ENCODE peak calls at places on chromosomes 5 and 9, in six cellular contexts. C, H, B, U, G and F are unnamed samples.

GRCh38 chr5:74042559-74043357 is 416.8 kb downstream of the ARHGEF28 start:
- DNase-seq in B (no peak), U (peak; percentile 82), C (no peak), G (peak; percentile 88), H (peak; percentile 41), F (peak; percentile 81)

GRCh38 chr5:57887851-57888621 is 405.4 kb upstream of the ACTBL2 start:
- DNase-seq in H (peak; percentile 69), G (peak; percentile 68), U (peak; percentile 71), B (no peak), C (peak; percentile 70), F (peak; percentile 26)

GRCh38 chr9:98625728-98626127 is 83.0 kb downstream of the GABBR2 start:
- DNase-seq in U (no peak), C (no peak), H (no peak), G (no peak), B (no peak), F (no peak)

GRCh38 chr5:2727620-2728019 is 23.9 kb downstream of the IRX2 start:
- DNase-seq in U (no peak), H (no peak), C (no peak), B (no peak), G (no peak), F (no peak)

GRCh38 chr5:144465441-144465840 is 294.8 kb downstream of the KCTD16 start:
- DNase-seq in C (no peak), H (no peak), G (no peak), U (no peak), B (no peak), F (no peak)

GRCh38 chr5:15021286-15022046 is 149.9 kb upstream of the ANKH start:
- DNase-seq in C (no peak), B (no peak), U (peak; percentile 92), H (peak; percentile 11), G (peak; percentile 94), F (no peak)

GRCh38 chr5:172175263-172175719 is 12.7 kb downstream of the STK10 start:
- DNase-seq in C (no peak), G (no peak), B (peak; percentile 86), U (no peak), H (no peak), F (no peak)

GRCh38 chr5:111563041-111563822 is 50.9 kb upstream of the STARD4 start:
- DNase-seq in G (peak; percentile 52), C (no peak), H (no peak), B (no peak), U (peak; percentile 46), F (peak; percentile 59)

GRCh38 chr5:60248900-60249299 is 355.4 kb upstream of the PDE4D start:
- DNase-seq in H (no peak), C (no peak), U (no peak), B (no peak), G (no peak), F (no peak)

GRCh38 chr5:68382640-68383039 is 167.1 kb downstream of the PIK3R1 start:
- DNase-seq in B (no peak), U (peak; percentile 38), G (no peak), C (no peak), H (no peak), F (peak; percentile 13)

GRCh38 chr5:387491-388265 is 55.3 kb upstream of the EXOC3 start:
- DNase-seq in H (no peak), C (no peak), U (no peak), B (no peak), G (no peak), F (no peak)

GRCh38 chr9:109817846-109818472 is 38.0 kb downstream of the PALM2AKAP2 start:
- DNase-seq in G (peak; percentile 95), B (no peak), U (peak; percentile 98), C (peak; percentile 59), H (peak; percentile 94), F (peak; percentile 85)

GRCh38 chr5:923473-923873 is 30.8 kb downstream of the TRIP13 start:
- DNase-seq in C (peak; percentile 89), G (peak; percentile 65), U (peak; percentile 81), H (peak; percentile 72), B (peak; percentile 31), F (no peak)

GRCh38 chr9:35813434-35814105 is 1.3 kb downstream of the HINT2 start:
- DNase-seq in U (peak; percentile 67), C (peak; percentile 78), H (peak; percentile 46), B (no peak), G (peak; percentile 32), F (no peak)

GRCh38 chr9:78542491-78543175 is 245.7 kb downstream of the PSAT1 start:
- DNase-seq in U (no peak), C (no peak), G (no peak), B (no peak), H (no peak), F (no peak)

GRCh38 chr5:111551120-111551519 is 38.8 kb upstream of the STARD4 start:
- DNase-seq in B (no peak), H (no peak), U (no peak), C (no peak), G (no peak), F (no peak)

GRCh38 chr5:93150311-93151012 is 430.6 kb downstream of the NR2F1-AS1 start:
- DNase-seq in U (peak; percentile 30), B (no peak), H (peak; percentile 50), G (no peak), C (no peak), F (no peak)

GRCh38 chr9:134178781-134179551 is 14.6 kb upstream of the RNU6ATAC start:
- DNase-seq in C (no peak), B (no peak), U (peak; percentile 22), G (peak; percentile 72), H (no peak), F (peak; percentile 84)
- H3K4me3 ChIP-seq in C (no peak overlapping the region), B (no peak overlapping the region), U (no peak overlapping the region), G (no peak overlapping the region), H (no peak overlapping the region), F (no peak overlapping the region)

GRCh38 chr5:36648426-36648825 is 42.0 kb downstream of the SLC1A3 start:
- DNase-seq in G (no peak), B (no peak), C (no peak), U (no peak), H (no peak), F (no peak)

GRCh38 chr5:36643162-36643561 is 36.8 kb downstream of the SLC1A3 start:
- DNase-seq in B (no peak), C (no peak), H (no peak), G (no peak), U (no peak), F (no peak)

GRCh38 chr5:36644727-36645126 is 38.3 kb downstream of the SLC1A3 start:
- DNase-seq in U (no peak), G (no peak), C (no peak), H (peak; percentile 8), B (no peak), F (no peak)

GRCh38 chr5:36647046-36647445 is 40.6 kb downstream of the SLC1A3 start:
- DNase-seq in U (no peak), B (no peak), C (no peak), G (no peak), H (no peak), F (no peak)

GRCh38 chr5:36646507-36647023 is 40.2 kb downstream of the SLC1A3 start:
- DNase-seq in C (no peak), U (no peak), H (no peak), G (no peak), B (no peak), F (no peak)
- H3K4me3 ChIP-seq in C (no peak overlapping the region), U (no peak overlapping the region), H (no peak overlapping the region), G (no peak overlapping the region), B (no peak overlapping the region), F (no peak overlapping the region)

GRCh38 chr5:139272471-139273321 is 20.8 kb upstream of the MATR3 start:
- DNase-seq in C (no peak), H (no peak), G (peak; percentile 59), B (no peak), U (peak; percentile 71), F (no peak)
- H3K4me3 ChIP-seq in C (peak overlapping the region; percentile 80), H (no peak overlapping the region), G (no peak overlapping the region), B (peak overlapping the region; percentile 51), U (peak overlapping the region; percentile 78), F (no peak overlapping the region)

GRCh38 chr9:136539427-136540412 is 6.1 kb downstream of the NOTCH1 start:
- DNase-seq in U (no peak), C (no peak), H (peak; percentile 94), G (no peak), B (peak; percentile 85), F (no peak)
- H3K4me3 ChIP-seq in U (no peak overlapping the region), C (no peak overlapping the region), H (peak overlapping the region; percentile 23), G (no peak overlapping the region), B (peak overlapping the region; percentile 31), F (no peak overlapping the region)

DNA sequence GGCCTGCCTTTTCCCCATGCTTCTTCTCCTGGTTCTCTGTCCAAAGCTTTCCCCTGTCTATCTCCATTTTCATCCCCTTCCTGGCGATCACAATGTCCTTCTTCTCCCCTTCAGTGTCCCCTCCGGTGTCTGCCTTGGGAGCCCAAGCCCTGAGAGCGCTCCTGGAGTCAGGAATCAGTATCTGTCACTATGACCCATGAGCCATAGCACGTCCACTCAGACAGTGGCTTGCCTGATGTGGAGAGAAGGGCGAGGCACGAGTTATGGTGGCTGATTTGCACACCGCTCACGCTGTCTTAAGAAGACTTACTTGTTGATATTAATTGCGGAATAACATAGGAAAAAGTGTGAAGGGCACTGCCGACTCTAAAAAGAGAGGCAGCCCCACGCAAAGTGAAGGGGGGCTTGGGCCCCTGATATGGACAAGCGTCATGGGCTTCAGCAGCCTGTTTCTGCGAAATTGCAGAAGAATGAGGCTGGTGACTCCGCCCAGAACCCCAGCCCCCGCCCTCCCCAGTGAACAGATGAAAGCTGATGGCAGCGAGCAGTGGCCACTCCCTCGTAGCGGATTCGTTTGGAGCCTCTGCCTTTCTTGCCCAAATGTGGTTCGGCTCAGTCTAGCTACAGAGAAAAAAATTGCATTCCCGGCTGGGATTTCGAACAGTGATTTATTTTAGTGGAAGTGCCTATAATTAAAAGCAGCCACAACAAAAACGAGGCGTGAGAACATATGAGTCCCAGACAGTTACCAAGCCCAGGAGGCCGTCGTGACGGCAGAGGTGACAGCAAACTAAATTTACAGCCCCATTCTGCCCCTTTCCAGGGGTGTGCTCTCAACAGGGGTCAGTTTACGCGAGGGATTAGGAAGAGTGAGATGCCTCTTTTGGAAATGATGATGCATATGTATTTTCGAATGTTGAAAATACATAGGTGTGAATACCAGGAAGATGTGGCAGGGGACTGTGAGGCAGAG is 149.8 kb downstream of the ICE1 start:
- DNase-seq in G (peak; percentile 12), U (peak; percentile 2), H (no peak), C (no peak), B (no peak), F (no peak)
- H3K4me3 ChIP-seq in G (no peak overlapping the region), U (no peak overlapping the region), H (no peak overlapping the region), C (no peak overlapping the region), B (no peak overlapping the region), F (no peak overlapping the region)

DNA sequence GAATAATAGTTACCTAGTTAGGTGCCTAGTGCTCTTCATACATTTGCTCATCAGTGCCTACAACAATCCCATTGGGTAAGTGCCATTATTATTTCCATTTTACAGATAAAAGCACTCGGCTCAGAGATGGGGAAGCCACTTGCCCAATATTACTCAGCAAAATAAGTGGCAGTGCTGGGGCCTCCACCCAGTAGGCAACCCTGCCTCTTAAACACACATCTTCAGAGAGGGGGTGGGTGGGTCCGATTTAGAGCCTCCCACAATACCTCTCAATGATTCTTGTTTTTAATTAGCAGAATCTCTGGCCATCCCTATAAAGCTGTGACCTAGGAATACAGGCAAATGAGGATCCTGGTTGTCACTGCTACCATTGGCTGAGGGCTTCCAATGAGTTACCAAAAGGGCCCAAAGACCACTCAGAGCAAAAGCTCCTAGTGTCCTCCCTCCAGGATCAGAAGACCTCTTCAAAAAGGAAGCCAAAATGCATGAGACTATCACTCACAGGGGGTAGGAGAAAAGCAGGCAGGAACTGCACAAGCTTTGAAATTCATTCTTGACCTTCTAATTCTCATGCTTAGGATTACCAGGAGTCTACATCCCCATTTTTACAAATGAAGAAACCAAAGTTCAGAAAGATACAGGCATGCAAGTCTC is 36.1 kb upstream of the UBE2D2 start:
- DNase-seq in U (no peak), C (no peak), H (no peak), B (no peak), G (no peak), F (no peak)
- H3K4me3 ChIP-seq in U (no peak overlapping the region), C (no peak overlapping the region), H (no peak overlapping the region), B (no peak overlapping the region), G (no peak overlapping the region), F (no peak overlapping the region)

GRCh38 chr9:136974834-136975535 is 2.3 kb upstream of the PTGDS start:
- DNase-seq in H (peak; percentile 5), B (no peak), G (no peak), U (no peak), C (no peak), F (no peak)
- H3K4me3 ChIP-seq in H (no peak overlapping the region), B (peak overlapping the region; percentile 39), G (no peak overlapping the region), U (no peak overlapping the region), C (no peak overlapping the region), F (no peak overlapping the region)